ENCODE peak calls at places on chromosomes 1 and 21, in five cellular contexts. A, Q, S, D and P are unnamed samples.

GRCh38 chr1:70737125-70737524 is 310.5 kb downstream of the PTGER3 start:
- DNase-seq in A (no peak), S (no peak), Q (no peak), D (no peak), P (no peak)

GRCh38 chr1:225762002-225762441 is 15.6 kb upstream of the SRP9 start:
- DNase-seq in D (no peak), A (peak), S (no peak), Q (no peak), P (no peak)

GRCh38 chr1:8276173-8276914 is 41.6 kb upstream of the SLC45A1 start:
- DNase-seq in D (no peak), Q (no peak), A (no peak), S (no peak), P (no peak)

GRCh38 chr1:155978973-155979429 is 654 bp upstream of the ARHGEF2 start:
- DNase-seq in A (peak), D (peak), S (no peak), Q (no peak), P (no peak)

GRCh38 chr1:8154621-8155052 is 128.5 kb upstream of the ERRFI1 start:
- DNase-seq in A (peak), D (no peak), Q (no peak), S (no peak), P (no peak)

GRCh38 chr1:155485945-155486344 is 76.7 kb downstream of the ASH1L start:
- DNase-seq in S (no peak), Q (no peak), A (no peak), D (no peak), P (no peak)

GRCh38 chr1:244573768-244574167 is 79.2 kb upstream of the DESI2 start:
- DNase-seq in A (no peak), S (no peak), D (no peak), Q (no peak), P (no peak)

GRCh38 chr21:37631319-37632117 is 264.9 kb downstream of the DYRK1A start:
- DNase-seq in S (no peak), Q (no peak), A (peak), D (no peak), P (no peak)

GRCh38 chr1:216917039-216917438 is 193.8 kb upstream of the ESRRG start:
- DNase-seq in A (no peak), S (no peak), Q (no peak), D (no peak), P (no peak)

GRCh38 chr1:239270509-239270908 is 115.9 kb upstream of the CHRM3 start:
- DNase-seq in Q (no peak), S (no peak), A (no peak), D (no peak), P (no peak)

GRCh38 chr1:239262538-239262937 is 123.8 kb upstream of the CHRM3 start:
- DNase-seq in D (no peak), Q (no peak), A (no peak), S (no peak), P (no peak)

GRCh38 chr1:239268941-239269340 is 117.4 kb upstream of the CHRM3 start:
- DNase-seq in S (no peak), Q (no peak), D (no peak), A (no peak), P (no peak)

GRCh38 chr1:239263821-239264220 is 122.5 kb upstream of the CHRM3 start:
- DNase-seq in Q (no peak), D (no peak), S (no peak), A (no peak), P (no peak)

DNA sequence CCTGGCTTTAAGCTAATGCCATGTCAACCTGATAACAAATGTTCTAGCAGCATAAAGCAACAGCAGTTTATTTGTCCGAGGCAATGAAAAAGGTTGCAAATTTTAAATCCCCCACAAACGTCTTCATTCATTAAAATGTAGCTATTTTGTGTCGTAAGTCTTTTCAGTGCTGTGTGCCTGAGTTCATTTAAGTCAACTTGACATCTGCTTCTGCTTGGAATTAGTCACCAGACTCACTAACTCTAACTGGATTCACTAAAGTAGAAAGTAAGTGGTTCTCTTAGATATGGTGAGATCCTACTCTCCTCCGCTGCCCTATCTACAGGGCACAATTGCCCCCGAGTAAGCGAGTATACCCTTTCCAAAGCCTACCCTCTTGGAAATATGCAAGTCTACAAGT is 118.4 kb upstream of the CHRM3 start:
- DNase-seq in S (no peak), D (no peak), A (no peak), Q (no peak), P (no peak)
- H3K4me3 ChIP-seq in S (no peak), D (no peak), A (no peak), Q (no peak), P (no peak)

DNA sequence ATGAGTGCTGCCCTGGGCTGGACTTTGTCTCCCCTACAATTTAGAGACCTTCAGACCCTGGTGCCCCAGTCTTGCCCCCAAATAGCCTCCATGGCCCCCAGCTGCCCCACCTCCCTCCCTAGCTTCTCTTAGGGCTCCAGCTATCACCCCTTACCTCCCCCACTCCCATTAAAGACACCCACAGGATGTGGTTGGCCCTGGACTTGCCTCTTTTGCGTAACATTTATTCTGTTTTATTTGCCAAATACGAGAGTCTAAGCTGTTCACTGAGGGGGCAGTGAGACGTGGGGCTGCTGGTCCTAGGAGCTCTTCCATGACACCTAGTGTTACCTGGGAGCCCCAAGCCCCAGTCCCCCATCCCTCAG is 4.5 kb downstream of the ZC3H12A start:
- DNase-seq in A (peak), Q (no peak), D (no peak), S (peak), P (no peak)
- H3K4me3 ChIP-seq in A (peak), Q (peak), D (no peak), S (peak), P (peak)

GRCh38 chr1:23627065-23627464 is 64.5 kb upstream of the RPL11 start:
- DNase-seq in Q (no peak), A (no peak), D (no peak), S (peak), P (no peak)
- H3K4me3 ChIP-seq in Q (no peak), A (no peak), D (no peak), S (peak), P (no peak)

DNA sequence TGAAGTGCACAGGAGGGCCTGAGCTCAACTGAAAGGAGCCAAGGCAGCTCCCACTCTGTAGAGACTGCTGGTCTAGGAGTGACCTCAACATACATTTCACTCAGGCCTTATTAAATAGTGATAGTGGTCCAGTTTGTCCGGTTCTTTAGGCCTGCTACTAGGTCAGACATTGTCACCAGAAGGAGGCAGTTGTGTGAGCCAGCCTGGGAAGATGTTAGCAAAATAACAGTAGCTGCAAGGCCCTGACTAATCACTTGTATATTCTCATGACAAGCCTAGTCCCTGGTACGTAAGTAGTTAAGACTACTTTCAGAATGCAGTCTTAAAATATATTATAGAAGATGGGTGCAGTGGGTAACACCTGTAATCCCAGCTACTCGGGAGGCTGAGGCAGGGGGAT is 264.0 kb upstream of the CAMK1G start:
- DNase-seq in Q (no peak), A (no peak), D (no peak), S (no peak), P (no peak)
- H3K4me3 ChIP-seq in Q (no peak), A (no peak), D (no peak), S (no peak), P (no peak)

GRCh38 chr1:14451217-14451616 is 147.3 kb upstream of the KAZN start:
- DNase-seq in A (no peak), Q (no peak), D (no peak), S (no peak), P (no peak)
- H3K4me3 ChIP-seq in A (no peak), Q (no peak), D (no peak), S (no peak), P (no peak)